ENCODE peak calls at places on chromosomes 5 and 9, in eight cellular contexts. J is stimulated activated CD4-positive, alpha-beta T cell treated with anti-CD3 and anti-CD28 coated beads, Interleukin-12 subunit alpha, Interleukin-12 subunit beta, amount 100 ng/mL, for 4 hours; D is ascending aorta; Z is AG09309; C is AG08396; V is aorta; N is WTC11; B is KBM-7. E is an unnamed sample.

GRCh38 chr9:19445452-19445851 is 36.6 kb downstream of the ACER2 start:
- DNase-seq in B (no peak), C (no peak), Z (no peak), N (no peak), V (no peak), D (no peak), J (no peak), E (no peak)

GRCh38 chr5:173781826-173782670 is 106.1 kb upstream of the CPEB4 start:
- DNase-seq in C (peak; percentile 83), N (no peak), D (peak; percentile 94), J (peak; percentile 47), V (peak; percentile 92), Z (peak; percentile 69), B (peak; percentile 52), E (no peak)

GRCh38 chr5:75049581-75050274 is 2.6 kb downstream of the GCNT4 start:
- DNase-seq in Z (no peak), C (peak; percentile 58), N (peak; percentile 75), V (no peak), J (peak; percentile 52), B (peak; percentile 55), D (peak; percentile 71), E (peak; percentile 38)

GRCh38 chr5:77629553-77630245 is 8.8 kb downstream of the OTP start:
- DNase-seq in N (no peak), D (no peak), V (no peak), B (no peak), J (no peak), C (no peak), Z (no peak), E (no peak)

GRCh38 chr9:87816041-87816440 is 66.6 kb upstream of the SPATA31E1 start:
- DNase-seq in D (no peak), N (no peak), Z (no peak), C (no peak), V (no peak), B (no peak), J (no peak), E (no peak)

GRCh38 chr9:128611600-128612394 is 44.9 kb downstream of the DYNC2I2 start:
- DNase-seq in B (no peak), Z (no peak), J (no peak), V (no peak), C (no peak), D (no peak), N (no peak), E (no peak)

GRCh38 chr5:67437905-67438845 is 241.6 kb upstream of the CD180 start:
- DNase-seq in D (no peak), B (no peak), N (no peak), C (no peak), J (no peak), V (no peak), Z (no peak), E (no peak)

GRCh38 chr9:35859995-35860348 is 10.2 kb downstream of the OR13J1 start:
- DNase-seq in V (no peak), N (no peak), D (no peak), C (no peak), Z (no peak), J (no peak), B (no peak), E (no peak)

GRCh38 chr5:2038337-2039179 is 155.8 kb upstream of the IRX4 start:
- DNase-seq in V (peak; percentile 64), Z (no peak), B (peak; percentile 72), D (no peak), J (peak; percentile 59), N (peak; percentile 93), C (peak; percentile 90), E (peak; percentile 85)

GRCh38 chr9:5586391-5586802 is 42.5 kb upstream of the RIC1 start:
- DNase-seq in Z (peak; percentile 38), V (no peak), B (no peak), D (no peak), C (peak; percentile 10), J (no peak), N (no peak), E (no peak)

GRCh38 chr9:128420651-128421473 is at the start of gene CERCAM:
- DNase-seq in J (peak; percentile 46), B (peak; percentile 59), C (peak; percentile 92), Z (no peak), V (peak; percentile 75), D (peak; percentile 76), N (peak; percentile 65), E (peak; percentile 73)

GRCh38 chr5:170632985-170633234 is 129.1 kb downstream of the KCNIP1 start:
- DNase-seq in Z (no peak), B (peak; percentile 82), N (peak; percentile 90), J (peak; percentile 62), V (peak; percentile 75), D (peak; percentile 84), C (no peak), E (peak; percentile 75)

GRCh38 chr9:18463991-18464390 is 10.0 kb upstream of the ADAMTSL1 start:
- DNase-seq in C (no peak), B (no peak), D (no peak), V (no peak), N (no peak), J (no peak), Z (no peak), E (no peak)

GRCh38 chr5:10485142-10485795 is 43.6 kb downstream of the ROPN1L start:
- DNase-seq in C (peak; percentile 78), Z (no peak), V (peak; percentile 77), D (peak; percentile 75), B (peak; percentile 98), J (no peak), N (no peak), E (peak; percentile 48)

GRCh38 chr9:128642675-128643074 is 14.0 kb downstream of the DYNC2I2 start:
- DNase-seq in C (no peak), V (no peak), B (no peak), N (no peak), J (no peak), D (no peak), Z (no peak), E (no peak)

GRCh38 chr5:138466900-138467710 is 1.8 kb downstream of the EGR1 start:
- DNase-seq in D (peak; percentile 73), N (no peak), J (no peak), C (peak; percentile 12), Z (peak; percentile 18), V (no peak), B (no peak), E (no peak)

GRCh38 chr5:93219641-93220145 is 361.3 kb downstream of the NR2F1-AS1 start:
- DNase-seq in D (no peak), C (no peak), N (no peak), B (no peak), V (no peak), J (no peak), Z (no peak), E (no peak)

GRCh38 chr9:129686736-129687135 is 21.3 kb downstream of the PRRX2 start:
- DNase-seq in C (no peak), J (no peak), B (no peak), V (no peak), Z (no peak), D (no peak), N (no peak), E (no peak)

GRCh38 chr9:131402738-131403492 is 9.0 kb downstream of the PRRC2B start:
- DNase-seq in Z (peak; percentile 55), J (no peak), V (peak; percentile 92), N (no peak), B (no peak), C (peak; percentile 85), D (peak; percentile 96), E (no peak)

GRCh38 chr9:30382271-30382670 is 2002.2 kb upstream of the ACO1 start:
- DNase-seq in N (no peak), C (no peak), B (no peak), V (no peak), J (no peak), Z (no peak), D (no peak), E (no peak)

GRCh38 chr5:173333900-173334685 is 5.9 kb upstream of the STC2 start:
- DNase-seq in J (no peak), C (peak; percentile 53), B (no peak), Z (peak; percentile 59), D (no peak), N (no peak), V (no peak), E (no peak)

GRCh38 chr9:135440620-135441019 is 39.0 kb upstream of the PPP1R26 start:
- DNase-seq in N (peak; percentile 24), C (no peak), J (no peak), V (no peak), Z (no peak), B (no peak), D (no peak), E (no peak)

GRCh38 chr9:22210262-22210661 is 201.2 kb upstream of the CDKN2B start:
- DNase-seq in D (no peak), V (no peak), Z (no peak), C (no peak), N (no peak), B (no peak), J (no peak), E (no peak)

GRCh38 chr5:33939863-33940262 is 3.7 kb downstream of the RXFP3 start:
- DNase-seq in D (no peak), C (peak; percentile 42), B (no peak), J (no peak), Z (no peak), V (no peak), N (no peak), E (peak; percentile 50)

GRCh38 chr9:33750307-33750838 is 45.0 kb upstream of the PRSS3 start:
- DNase-seq in C (peak; percentile 50), Z (no peak), D (no peak), B (no peak), N (peak; percentile 23), J (no peak), V (no peak), E (no peak)

GRCh38 chr5:33936004-33936380 is 194 bp upstream of the RXFP3 start:
- DNase-seq in B (peak; percentile 27), D (peak; percentile 69), C (peak; percentile 81), V (peak; percentile 72), N (peak; percentile 87), J (peak; percentile 25), Z (no peak), E (peak; percentile 88)

GRCh38 chr5:133831506-133832224 is 136.8 kb downstream of the C5orf15 start:
- DNase-seq in Z (no peak), N (no peak), B (no peak), D (no peak), V (no peak), J (no peak), C (no peak), E (no peak)

GRCh38 chr5:76808142-76808691 is 10.6 kb upstream of the F2RL1 start:
- DNase-seq in D (no peak), V (no peak), C (no peak), B (no peak), Z (no peak), J (no peak), N (peak; percentile 84), E (no peak)

E was measured in HuH-7.5.